ENCODE peak calls at places on chromosomes 4 and X, in ten cellular contexts. L is left ventricle myocardium superior, Q is astrocyte of the spinal cord, P is epithelial cell of esophagus, I is thyroid gland, K is kidney, J is brain microvascular endothelial cell, F is ecto neural progenitor cell, U is NCI-H2081, E is hypothalamus. V is an unnamed sample.

GRCh38 chr4:95548738-95549245 is at the start of gene UNC5C:
- DNase-seq in L (peak), Q (peak), P (peak), I (peak), K (peak), J (peak), F (peak), U (peak), E (peak), V (no peak)

GRCh38 chrX:9737363-9737762 is 28.3 kb downstream of the GPR143 start:
- DNase-seq in L (no peak), Q (no peak), P (peak), I (no peak), K (no peak), J (no peak), F (no peak), U (no peak), E (no peak), V (no peak)

GRCh38 chr4:43619219-43619618 is 726.7 kb downstream of the GRXCR1 start:
- DNase-seq in L (no peak), Q (no peak), P (peak), I (no peak), K (no peak), J (no peak), F (no peak), U (no peak), E (no peak), V (no peak)

GRCh38 chrX:9907645-9908387 is 59.3 kb upstream of the CLDN34 start:
- DNase-seq in L (no peak), Q (peak), P (peak), I (no peak), K (no peak), J (peak), F (no peak), U (no peak), E (no peak), V (no peak)

GRCh38 chr4:120049732-120050494 is 16.7 kb downstream of the MAD2L1 start:
- DNase-seq in L (peak), Q (peak), P (peak), I (peak), K (peak), J (peak), F (peak), U (peak), E (peak), V (no peak)

GRCh38 chr4:161601011-161601410 is 562.8 kb downstream of the FSTL5 start:
- DNase-seq in L (no peak), Q (no peak), P (no peak), I (no peak), K (no peak), J (no peak), F (no peak), U (no peak), E (no peak), V (no peak)

GRCh38 chr4:19623866-19624265 is 627.8 kb upstream of the SLIT2 start:
- DNase-seq in L (no peak), Q (no peak), P (peak), I (no peak), K (no peak), J (no peak), F (no peak), U (no peak), E (no peak), V (no peak)

GRCh38 chr4:76804060-76804459 is 93.9 kb downstream of the SOWAHB start:
- DNase-seq in L (no peak), Q (no peak), P (no peak), I (no peak), K (no peak), J (peak), F (no peak), U (no peak), E (no peak), V (no peak)

GRCh38 chrX:7514871-7515599 is 327.9 kb upstream of the VCX start:
- DNase-seq in L (no peak), Q (no peak), P (peak), I (no peak), K (no peak), J (peak), F (no peak), U (no peak), E (no peak), V (no peak)

GRCh38 chr4:8675383-8675782 is 82.8 kb downstream of the CPZ start:
- DNase-seq in L (no peak), Q (no peak), P (no peak), I (peak), K (no peak), J (peak), F (peak), U (no peak), E (no peak), V (no peak)

GRCh38 chr4:169899295-169899694 is 126.9 kb downstream of the MFAP3L start:
- DNase-seq in L (no peak), Q (peak), P (peak), I (no peak), K (no peak), J (peak), F (no peak), U (no peak), E (no peak), V (no peak)

GRCh38 chr4:82431026-82431745 is 796 bp downstream of the ENOPH1 start:
- DNase-seq in L (peak), Q (no peak), P (peak), I (peak), K (peak), J (peak), F (no peak), U (peak), E (no peak), V (no peak)

GRCh38 chr4:24853142-24853541 is 57.8 kb downstream of the SOD3 start:
- DNase-seq in L (no peak), Q (peak), P (peak), I (no peak), K (no peak), J (peak), F (no peak), U (no peak), E (no peak), V (no peak)

GRCh38 chrX:71492086-71493065 is 40.5 kb upstream of the OGT start:
- DNase-seq in L (peak), Q (peak), P (no peak), I (peak), K (peak), J (peak), F (no peak), U (no peak), E (no peak), V (no peak)

GRCh38 chrX:39729834-39730670 is 367.7 kb downstream of the BCOR start:
- DNase-seq in L (no peak), Q (peak), P (no peak), I (no peak), K (no peak), J (no peak), F (peak), U (peak), E (no peak), V (no peak)

GRCh38 chrX:110316351-110317078 is 1.4 kb downstream of the AMMECR1 start:
- DNase-seq in L (no peak), Q (peak), P (no peak), I (peak), K (no peak), J (no peak), F (no peak), U (no peak), E (no peak), V (no peak)

GRCh38 chrX:69748055-69748454 is 132.1 kb downstream of the EDA start:
- DNase-seq in L (no peak), Q (no peak), P (no peak), I (no peak), K (no peak), J (no peak), F (no peak), U (no peak), E (no peak), V (no peak)

GRCh38 chrX:101029665-101030064 is 22.2 kb downstream of the TRMT2B start:
- DNase-seq in L (no peak), Q (no peak), P (no peak), I (no peak), K (no peak), J (no peak), F (no peak), U (no peak), E (no peak), V (no peak)

GRCh38 chr4:92136434-92136833 is 167.3 kb upstream of the GRID2 start:
- DNase-seq in L (no peak), Q (no peak), P (no peak), I (no peak), K (no peak), J (no peak), F (no peak), U (no peak), E (no peak), V (no peak)

GRCh38 chr4:151687021-151687640 is 73.7 kb downstream of the GATB start:
- DNase-seq in L (no peak), Q (no peak), P (no peak), I (peak), K (no peak), J (no peak), F (no peak), U (no peak), E (no peak), V (no peak)

GRCh38 chr4:159281781-159282180 is 178.9 kb downstream of the RAPGEF2 start:
- DNase-seq in L (no peak), Q (no peak), P (no peak), I (no peak), K (no peak), J (no peak), F (no peak), U (no peak), E (no peak), V (no peak)

GRCh38 chr4:166458756-166459155 is 585.7 kb downstream of the TLL1 start:
- DNase-seq in L (no peak), Q (peak), P (peak), I (no peak), K (no peak), J (peak), F (no peak), U (no peak), E (no peak), V (no peak)

V was measured in NCI-H774.